ENCODE peak calls at places on chromosomes 11 and 22, in eight cellular contexts. W is Peyer's patch, P is adrenal gland, N is HepG2, Z is endothelial cell of umbilical vein, F is transverse colon, U is lower leg skin, J is tibial nerve. I is an unnamed sample.
A peak's percentile ranks its signal among the peaks of the same experiment; 100 is the strongest.

GRCh38 chr11:47510231-47510630 is 42.7 kb downstream of the CELF1 start:
- DNase-seq in N (no peak), W (no peak), J (no peak), U (no peak), P (no peak), F (no peak), Z (no peak), I (no peak)

GRCh38 chr11:29578806-29579205 is 438.0 kb downstream of the KCNA4 start:
- DNase-seq in F (no peak), N (no peak), J (no peak), P (no peak), Z (no peak), W (no peak), U (no peak), I (no peak)

GRCh38 chr22:22060200-22061084 is 77.9 kb upstream of the TOP3B start:
- DNase-seq in F (peak; percentile 44), P (peak; percentile 38), Z (peak; percentile 20), N (peak; percentile 40), U (no peak), J (peak; percentile 53), W (peak; percentile 63), I (peak; percentile 38)

GRCh38 chr11:116709970-116710369 is 62.8 kb downstream of the BUD13 start:
- DNase-seq in F (no peak), J (no peak), P (no peak), Z (no peak), N (no peak), W (no peak), U (no peak), I (no peak)

GRCh38 chr11:57458410-57459111 is 1.8 kb upstream of the RTN4RL2 start:
- DNase-seq in U (peak; percentile 92), Z (no peak), F (peak; percentile 56), P (peak; percentile 56), J (peak; percentile 50), W (peak; percentile 69), N (no peak), I (peak; percentile 79)

GRCh38 chr11:14582835-14583234 is 60.8 kb upstream of the PDE3B start:
- DNase-seq in N (no peak), W (no peak), U (no peak), Z (no peak), P (no peak), F (no peak), J (no peak), I (no peak)

GRCh38 chr11:78000193-78000592 is 5.7 kb upstream of the INTS4 start:
- DNase-seq in P (peak; percentile 72), U (no peak), N (peak; percentile 70), Z (peak; percentile 74), F (peak; percentile 23), W (no peak), J (no peak), I (peak; percentile 67)

GRCh38 chr11:72141066-72141465 is 5.5 kb downstream of the FOLR3 start:
- DNase-seq in J (no peak), N (no peak), F (no peak), W (no peak), Z (no peak), U (no peak), P (no peak), I (no peak)

GRCh38 chr11:131785801-131786200 is 415.4 kb downstream of the NTM start:
- DNase-seq in W (no peak), P (no peak), Z (no peak), J (no peak), U (no peak), F (no peak), N (no peak), I (no peak)

GRCh38 chr11:126929186-126930085 is 71.1 kb downstream of the KIRREL3 start:
- DNase-seq in N (no peak), Z (no peak), J (no peak), F (no peak), W (no peak), P (no peak), U (no peak), I (no peak)

GRCh38 chr11:94922675-94923347 is 50.5 kb downstream of the CWC15 start:
- DNase-seq in P (no peak), U (no peak), Z (no peak), F (no peak), N (no peak), W (no peak), J (no peak), I (no peak)

GRCh38 chr11:75626692-75627536 is 41.9 kb downstream of the MAP6 start:
- DNase-seq in U (no peak), P (no peak), W (no peak), F (no peak), Z (no peak), J (no peak), N (no peak), I (no peak)

GRCh38 chr11:123580557-123581275 is 73.7 kb downstream of the SCN3B start:
- DNase-seq in P (peak; percentile 71), F (peak; percentile 73), J (no peak), N (peak; percentile 33), Z (peak; percentile 49), U (peak; percentile 91), W (peak; percentile 85), I (peak; percentile 34)

GRCh38 chr11:103923473-103923931 is 112.9 kb upstream of the DDI1 start:
- DNase-seq in F (no peak), J (no peak), N (peak; percentile 4), U (no peak), Z (no peak), W (no peak), P (no peak), I (no peak)

GRCh38 chr11:128324051-128324481 is 263.3 kb downstream of the ETS1 start:
- DNase-seq in P (no peak), F (no peak), N (no peak), W (no peak), Z (no peak), U (no peak), J (no peak), I (no peak)

GRCh38 chr11:64333556-64333955 is 6.4 kb upstream of the CCDC88B start:
- DNase-seq in W (no peak), J (no peak), F (no peak), N (no peak), U (no peak), Z (no peak), P (no peak), I (peak; percentile 84)

GRCh38 chr11:64327993-64328392 is 10.1 kb downstream of the PRDX5 start:
- DNase-seq in F (peak; percentile 66), J (no peak), Z (no peak), U (no peak), N (no peak), W (peak; percentile 48), P (no peak), I (no peak)

GRCh38 chr11:64330888-64331287 is 9.1 kb upstream of the CCDC88B start:
- DNase-seq in W (peak; percentile 44), J (no peak), F (no peak), P (no peak), U (no peak), N (no peak), Z (no peak), I (no peak)

GRCh38 chr11:64334764-64335741 is 5.0 kb upstream of the CCDC88B start:
- DNase-seq in P (peak; percentile 92), N (peak; percentile 85), W (peak; percentile 70), U (no peak), J (no peak), F (peak; percentile 78), Z (peak; percentile 39), I (peak; percentile 100)

DNA sequence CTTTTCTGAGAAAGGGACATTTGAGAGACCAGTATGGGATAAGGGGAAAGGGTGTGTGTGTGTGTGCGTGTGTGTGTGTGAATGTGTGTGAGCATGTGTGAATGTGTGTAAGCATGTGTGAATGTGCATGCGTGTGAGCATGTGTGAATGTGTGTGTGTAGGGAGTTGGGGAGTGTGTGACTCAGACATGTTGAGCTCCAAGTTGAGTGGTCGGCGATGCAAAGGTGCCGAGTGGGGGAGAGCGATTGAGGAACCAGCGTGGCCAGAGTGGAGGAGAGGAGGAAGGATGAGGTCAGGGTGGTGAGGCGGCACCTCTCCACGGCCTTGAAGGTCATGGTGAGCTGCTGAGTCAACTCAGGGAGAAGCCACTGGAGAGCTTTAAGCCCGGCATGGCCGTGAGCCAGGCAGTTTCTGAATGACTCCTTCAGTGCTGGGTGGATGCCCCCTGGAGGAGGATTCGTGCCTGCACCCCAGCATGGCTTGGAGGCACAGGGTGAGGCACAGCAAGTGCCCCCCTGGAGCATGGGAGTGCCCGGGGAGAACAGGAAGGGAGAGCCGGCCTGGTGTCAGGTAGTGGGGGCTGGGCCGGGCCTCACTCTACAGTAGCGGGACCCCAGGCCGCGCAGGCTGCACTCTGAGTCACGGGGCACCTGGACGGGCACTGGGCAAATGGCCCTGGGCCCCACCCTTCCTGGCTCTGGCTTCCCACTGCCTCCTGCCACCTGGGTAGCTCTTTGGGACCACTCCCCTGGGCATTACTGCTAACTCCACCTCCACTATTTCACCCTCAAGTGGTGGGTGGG is 8.2 kb upstream of the CCDC88B start:
- DNase-seq in F (peak; percentile 92), N (peak; percentile 69), J (peak; percentile 42), P (peak; percentile 97), Z (peak; percentile 74), U (no peak), W (peak; percentile 93), I (peak; percentile 95)
- TF ChIP-seq POLR2A in F (no peak), N (no peak), J (no peak), P (no peak), Z (no peak), U (no peak), W (no peak), I (no peak)

GRCh38 chr11:3009481-3009880 is 17.4 kb upstream of the NAP1L4 start:
- DNase-seq in U (no peak), J (no peak), F (no peak), W (peak; percentile 22), N (no peak), P (no peak), Z (no peak), I (no peak)

GRCh38 chr11:3008746-3009336 is 16.7 kb upstream of the NAP1L4 start:
- DNase-seq in J (no peak), Z (no peak), F (no peak), P (no peak), N (no peak), W (peak; percentile 22), U (no peak), I (no peak)

GRCh38 chr11:3011891-3012885 is 20.1 kb upstream of the NAP1L4 start:
- DNase-seq in F (no peak), P (no peak), Z (no peak), U (no peak), N (no peak), J (no peak), W (peak; percentile 30), I (no peak)

GRCh38 chr11:3010521-3011275 is 18.6 kb upstream of the NAP1L4 start:
- DNase-seq in N (no peak), U (no peak), Z (no peak), F (no peak), J (no peak), P (no peak), W (peak; percentile 30), I (no peak)

GRCh38 chr11:3010004-3010403 is 17.9 kb upstream of the NAP1L4 start:
- DNase-seq in P (no peak), F (no peak), J (no peak), N (no peak), U (no peak), W (peak; percentile 42), Z (no peak), I (no peak)
- TF ChIP-seq POLR2A in P (no peak), F (no peak), J (no peak), N (no peak), U (no peak), W (no peak), Z (no peak), I (no peak)

GRCh38 chr11:37643968-37644367 is 1045.9 kb upstream of the RAG2 start:
- DNase-seq in Z (no peak), N (no peak), J (no peak), U (no peak), W (no peak), F (no peak), P (no peak), I (no peak)
- TF ChIP-seq POLR2A in Z (no peak), N (no peak), J (no peak), U (no peak), W (no peak), F (no peak), P (no peak), I (no peak)

GRCh38 chr11:6474806-6475500 is 1.2 kb upstream of the TRIM3 start:
- DNase-seq in U (no peak), W (no peak), N (no peak), J (no peak), Z (no peak), P (no peak), F (no peak), I (no peak)
- TF ChIP-seq POLR2A in U (no peak), W (no peak), N (no peak), J (no peak), Z (no peak), P (no peak), F (no peak), I (peak; percentile 28)

I was measured in erythroblast.